ENCODE peak calls at places on chromosomes 4 and X, in four cellular contexts. K, X, N and J are unnamed samples.

GRCh38 chr4:77020017-77020416 is 55.8 kb downstream of the CCNI start:
- DNase-seq in K (no peak), N (no peak), X (no peak), J (no peak)

GRCh38 chrX:21373001-21373400 is 1.2 kb upstream of the CNKSR2 start:
- DNase-seq in X (no peak), N (no peak), K (no peak), J (no peak)

GRCh38 chr4:145804134-145804533 is 124.2 kb downstream of the C4orf51 start:
- DNase-seq in N (no peak), X (no peak), K (peak), J (no peak)

GRCh38 chrX:92209936-92210335 is 430.8 kb downstream of the PCDH11X start:
- DNase-seq in K (no peak), N (no peak), X (no peak), J (no peak)

GRCh38 chrX:125998432-125998831 is 167.7 kb downstream of the DCAF12L2 start:
- DNase-seq in N (peak), K (no peak), X (peak), J (no peak)

GRCh38 chrX:17635231-17635630 is 102.1 kb upstream of the SCML1 start:
- DNase-seq in K (no peak), X (no peak), N (no peak), J (no peak)

GRCh38 chr4:138650917-138651564 is 364.5 kb upstream of the NOCT start:
- DNase-seq in X (peak), K (peak), N (no peak), J (peak)

GRCh38 chrX:123859409-123859827 is 435 bp upstream of the XIAP start:
- DNase-seq in K (no peak), X (peak), N (peak), J (peak)

GRCh38 chr4:82786794-82787193 is 11.8 kb downstream of the SCD5 start:
- DNase-seq in K (no peak), X (no peak), N (no peak), J (no peak)